ENCODE peak calls at places on chromosome 14, in four cellular contexts. K, V, Q and R are unnamed samples.

GRCh38 chr14:104372390-104373054 is 207.0 kb upstream of the C14orf180 start:
- DNase-seq in Q (no peak), K (no peak), V (no peak), R (no peak)

GRCh38 chr14:68649461-68650189 is 143.2 kb downstream of the ZFP36L1 start:
- DNase-seq in Q (no peak), K (no peak), V (no peak), R (no peak)

GRCh38 chr14:105905456-105905855 is 379.1 kb downstream of the TMEM121 start:
- DNase-seq in K (no peak), Q (no peak), V (no peak), R (no peak)

GRCh38 chr14:49986344-49987014 is 93.6 kb downstream of the ARF6 start:
- DNase-seq in Q (no peak), V (no peak), K (peak), R (no peak)

GRCh38 chr14:69713127-69713800 is 53.7 kb upstream of the SRSF5 start:
- DNase-seq in Q (peak), K (no peak), V (no peak), R (peak)

GRCh38 chr14:35133542-35134328 is 11.4 kb downstream of the PRORP start:
- DNase-seq in K (peak), V (no peak), Q (no peak), R (no peak)

GRCh38 chr14:83425138-83425537 is 1891.5 kb upstream of the SEL1L start:
- DNase-seq in V (no peak), Q (no peak), K (peak), R (no peak)

GRCh38 chr14:77316872-77317271 is 3.8 kb downstream of the POMT2 start:
- DNase-seq in V (no peak), Q (peak), K (peak), R (peak)

GRCh38 chr14:81209187-81209836 is 11.4 kb downstream of the GTF2A1 start:
- DNase-seq in K (no peak), Q (no peak), V (no peak), R (no peak)

GRCh38 chr14:32073537-32074189 is 3.4 kb upstream of the ARHGAP5 start:
- DNase-seq in Q (peak), V (peak), K (peak), R (peak)

GRCh38 chr14:92759679-92760523 is 11.5 kb upstream of the LGMN start:
- DNase-seq in K (no peak), Q (no peak), V (no peak), R (no peak)

GRCh38 chr14:65329911-65330310 is 82.6 kb upstream of the FUT8 start:
- DNase-seq in V (no peak), K (no peak), Q (no peak), R (no peak)

GRCh38 chr14:99264691-99265090 is 7.3 kb downstream of the BCL11B start:
- DNase-seq in K (no peak), Q (no peak), V (no peak), R (no peak)